ENCODE peak calls at places on chromosomes 1 and 21, in nine cellular contexts. S, L, J, O, G, R, Y, K and T are unnamed samples.
A peak's percentile ranks its signal among the peaks of the same experiment; 100 is the strongest.

GRCh38 chr1:68347415-68347814 is 102.3 kb downstream of the RPE65 start:
- DNase-seq in J (no peak), K (no peak), Y (peak; percentile 64), R (peak; percentile 54), G (no peak), O (no peak), L (peak; percentile 45), S (no peak), T (peak; percentile 25)

GRCh38 chr1:15038232-15039016 is 115.1 kb upstream of the TMEM51 start:
- DNase-seq in Y (no peak), L (no peak), R (no peak), J (no peak), S (no peak), O (no peak), K (no peak), G (no peak), T (peak; percentile 28)

GRCh38 chr1:110114784-110115183 is 2.5 kb downstream of the UBL4B start:
- DNase-seq in S (no peak), O (no peak), Y (no peak), G (no peak), L (no peak), J (no peak), R (no peak), K (peak; percentile 30), T (no peak)

GRCh38 chr1:234294109-234294845 is 79.0 kb upstream of the COA6 start:
- DNase-seq in O (no peak), S (no peak), Y (no peak), K (no peak), J (no peak), R (no peak), L (no peak), G (no peak), T (no peak)

GRCh38 chr21:39014751-39015150 is 168.5 kb downstream of the PSMG1 start:
- DNase-seq in K (peak; percentile 22), L (no peak), O (peak; percentile 96), Y (no peak), R (no peak), J (no peak), G (peak; percentile 95), S (no peak), T (no peak)

GRCh38 chr1:37158113-37158749 is 123.9 kb upstream of the GRIK3 start:
- DNase-seq in L (no peak), Y (no peak), O (no peak), J (no peak), R (no peak), K (no peak), G (no peak), S (no peak), T (peak; percentile 21)

GRCh38 chr1:20739225-20739624 is 6.7 kb upstream of the SH2D5 start:
- DNase-seq in Y (no peak), L (no peak), G (peak; percentile 56), R (no peak), O (peak; percentile 96), S (no peak), K (no peak), J (no peak), T (no peak)

GRCh38 chr1:30375156-30375555 is 348.2 kb downstream of the MATN1 start:
- DNase-seq in Y (no peak), R (no peak), K (no peak), S (no peak), O (no peak), G (no peak), L (no peak), J (no peak), T (no peak)

GRCh38 chr1:205703072-205703471 is 22.8 kb upstream of the SLC45A3 start:
- DNase-seq in O (no peak), J (no peak), L (no peak), R (no peak), G (no peak), Y (no peak), S (no peak), K (no peak), T (no peak)

GRCh38 chr1:161791889-161792655 is 26.0 kb downstream of the ATF6 start:
- DNase-seq in G (no peak), S (no peak), R (no peak), Y (no peak), K (no peak), O (no peak), J (no peak), L (no peak), T (no peak)

GRCh38 chr1:42700006-42700405 is 17.8 kb downstream of the YBX1 start:
- DNase-seq in R (no peak), S (no peak), O (no peak), J (no peak), L (no peak), Y (no peak), G (no peak), K (no peak), T (no peak)

GRCh38 chr1:37272626-37273025 is 201.8 kb upstream of the ZC3H12A start:
- DNase-seq in O (no peak), K (no peak), J (no peak), G (no peak), R (no peak), S (no peak), L (no peak), Y (no peak), T (no peak)

GRCh38 chr1:30345525-30346145 is 377.8 kb downstream of the MATN1 start:
- DNase-seq in L (no peak), R (no peak), O (no peak), S (no peak), Y (no peak), G (no peak), J (no peak), K (no peak), T (no peak)

GRCh38 chr1:243465081-243465480 is 209.2 kb downstream of the SDCCAG8 start:
- DNase-seq in O (no peak), J (no peak), K (no peak), R (no peak), Y (no peak), L (no peak), G (no peak), S (no peak), T (no peak)

GRCh38 chr1:18819986-18820790 is 39.3 kb downstream of the TAS1R2 start:
- DNase-seq in S (no peak), K (peak; percentile 60), J (no peak), Y (no peak), L (no peak), O (peak; percentile 51), G (no peak), R (no peak), T (no peak)

GRCh38 chr1:147820898-147821297 is 60.5 kb upstream of the GJA5 start:
- DNase-seq in G (no peak), R (no peak), S (no peak), J (no peak), L (no peak), O (no peak), Y (no peak), K (no peak), T (no peak)

DNA sequence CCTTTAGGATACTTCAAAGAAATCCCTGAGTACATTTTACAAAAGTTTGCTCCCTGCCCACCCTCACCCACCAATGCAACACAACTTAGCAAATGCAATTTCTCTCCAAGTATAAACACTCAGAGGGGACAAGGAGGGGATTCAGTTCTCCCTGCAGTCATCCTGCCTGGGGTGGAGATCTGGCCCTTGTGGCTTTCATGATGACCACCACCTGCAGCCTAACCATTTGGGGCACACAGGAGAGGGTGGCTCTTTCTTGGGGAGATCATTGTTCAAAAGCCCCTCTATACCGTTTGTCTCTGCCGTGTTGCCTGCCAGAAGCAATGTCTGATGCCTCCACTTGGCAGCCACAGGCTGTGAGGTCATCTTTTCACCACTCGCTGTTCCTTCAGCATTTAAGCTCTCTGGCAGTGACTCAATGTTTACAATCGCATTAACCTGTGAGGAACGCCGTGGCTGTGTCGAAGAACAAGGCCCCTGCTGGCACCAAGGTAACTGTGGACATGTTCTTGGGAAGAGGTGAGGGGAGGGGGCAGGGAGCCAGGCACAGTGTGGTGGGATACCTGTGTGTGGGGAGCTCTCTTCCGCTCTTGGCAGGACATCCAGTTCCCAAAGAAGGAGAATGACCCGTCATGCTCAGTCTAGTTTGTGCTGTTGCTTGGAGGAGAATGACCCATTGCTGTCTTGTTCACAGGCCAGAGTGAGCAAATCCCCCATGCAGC is 103.9 kb upstream of the DUSP10 start:
- DNase-seq in L (peak; percentile 81), G (peak; percentile 36), Y (peak; percentile 30), R (no peak), S (no peak), K (no peak), J (no peak), O (no peak), T (no peak)
- H3K27ac ChIP-seq in L (peak overlapping the region; percentile 66), G (peak overlapping the region; percentile 32), Y (peak overlapping the region; percentile 40), R (peak overlapping the region; percentile 38), S (no peak overlapping the region), K (no peak overlapping the region), J (peak overlapping the region; percentile 52), O (no peak overlapping the region), T (no peak overlapping the region)

DNA sequence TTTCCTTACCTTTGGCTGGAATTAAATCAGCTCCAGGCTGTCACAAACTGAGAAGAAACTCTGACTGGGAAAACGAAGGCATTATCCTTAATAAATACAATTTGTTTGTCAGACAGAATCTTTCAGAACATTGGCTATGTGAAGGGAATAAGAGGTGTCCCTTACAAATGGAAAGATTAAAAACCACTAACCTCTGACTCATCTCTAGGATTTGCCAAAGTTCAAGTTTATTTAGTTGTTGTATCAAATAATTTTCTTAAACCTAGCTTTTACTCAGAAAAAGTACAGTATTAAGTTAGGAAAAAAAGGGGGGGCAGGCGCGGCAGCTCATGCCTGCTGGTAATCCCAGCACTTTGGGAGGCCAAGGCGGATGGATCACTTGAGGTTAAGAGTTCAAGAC is 15.7 kb downstream of the SERTAD4 start:
- DNase-seq in Y (no peak), L (no peak), R (no peak), J (no peak), G (no peak), S (no peak), O (no peak), K (no peak), T (no peak)
- H3K27me3 ChIP-seq in Y (no peaks in the 10 kb centered on the region), L (no peaks in the 10 kb centered on the region), R (no peaks in the 10 kb centered on the region), J (no peaks in the 10 kb centered on the region), G (peaks cover 28% of the 10 kb centered on the region), S (no peaks in the 10 kb centered on the region), O (peaks cover 41% of the 10 kb centered on the region), K (no peaks in the 10 kb centered on the region), T (peaks cover 13% of the 10 kb centered on the region)

GRCh38 chr21:43320526-43320925 is 106.4 kb downstream of the SIK1 start:
- DNase-seq in G (no peak), L (no peak), O (no peak), R (no peak), J (no peak), S (no peak), Y (no peak), K (no peak), T (no peak)
- H3K27ac ChIP-seq in G (no peak overlapping the region), L (no peak overlapping the region), O (no peak overlapping the region), R (no peak overlapping the region), J (no peak overlapping the region), S (no peak overlapping the region), Y (no peak overlapping the region), K (no peak overlapping the region), T (no peak overlapping the region)

DNA sequence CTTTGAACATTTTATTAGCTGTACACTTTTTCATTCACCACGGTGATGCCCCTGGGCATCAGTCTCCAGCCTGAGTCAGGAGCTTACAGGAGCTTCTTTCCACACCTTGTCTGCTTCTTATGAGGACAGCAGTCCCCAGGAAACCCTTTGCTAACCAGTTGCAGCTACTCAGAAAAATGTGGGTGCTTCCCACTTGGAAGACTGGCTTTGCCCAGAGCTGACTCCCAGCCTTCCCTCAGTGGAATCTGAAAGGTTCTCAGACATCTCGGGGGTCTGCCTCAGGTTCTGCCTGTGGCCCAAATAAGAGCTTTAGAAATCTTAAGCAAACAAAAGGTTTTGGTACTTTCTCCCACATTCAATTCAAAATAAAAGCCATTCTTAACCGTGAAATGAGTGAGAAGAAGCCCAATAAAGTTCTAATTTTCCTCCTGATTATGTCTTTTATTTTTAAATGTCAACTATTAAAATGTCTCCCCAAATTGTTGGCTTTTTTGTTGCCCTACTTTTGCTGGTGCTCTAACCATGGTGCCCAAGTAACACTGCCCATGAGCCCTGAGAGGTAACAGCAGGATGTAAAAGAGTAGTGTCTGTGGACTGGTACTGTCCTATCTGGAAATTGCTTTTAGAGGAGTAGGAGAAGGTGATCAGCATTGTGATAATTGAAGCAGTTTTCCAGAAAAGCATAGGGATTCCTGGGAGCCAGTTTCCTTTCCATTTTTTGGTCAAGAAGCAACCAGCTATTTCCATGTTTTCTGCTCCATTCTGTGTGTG is 5.6 kb downstream of the C1orf53 start:
- DNase-seq in J (no peak), L (no peak), K (no peak), Y (no peak), S (no peak), G (no peak), O (no peak), R (no peak), T (no peak)
- H3K27me3 ChIP-seq in J (peaks cover 52% of the 10 kb centered on the region), L (peaks cover 35% of the 10 kb centered on the region), K (peaks cover 1% of the 10 kb centered on the region), Y (peaks cover 57% of the 10 kb centered on the region), S (no peaks in the 10 kb centered on the region), G (peaks cover 60% of the 10 kb centered on the region), O (peaks cover 52% of the 10 kb centered on the region), R (no peaks in the 10 kb centered on the region), T (peaks cover 49% of the 10 kb centered on the region)